ENCODE peak calls at places on chromosomes 5 and 9, in eight cellular contexts. K is nephron progenitor cell; B is neuronal stem cell; C is neural crest cell; W is neural progenitor cell; S is foreskin keratinocyte; G is cardiac fibroblast; J is Jurkat, Clone E6-1. D is an unnamed sample.

GRCh38 chr5:126384985-126385384 is 38.2 kb upstream of the GRAMD2B start:
- DNase-seq in K (no peak), B (no peak), C (no peak), W (no peak), S (no peak), G (peak), J (no peak), D (peak)

GRCh38 chr5:37847978-37848425 is 8.2 kb upstream of the GDNF start:
- DNase-seq in K (no peak), B (no peak), C (no peak), W (no peak), S (peak), G (peak), J (no peak), D (peak)

GRCh38 chr9:94685359-94685758 is 41.1 kb upstream of the AOPEP start:
- DNase-seq in K (no peak), B (no peak), C (no peak), W (no peak), S (no peak), G (no peak), J (no peak), D (no peak)

GRCh38 chr5:66933066-66933465 is 263.5 kb downstream of the CD180 start:
- DNase-seq in K (no peak), B (no peak), C (no peak), W (no peak), S (peak), G (peak), J (no peak), D (peak)

GRCh38 chr5:58459276-58459859 is 518 bp downstream of the PLK2 start:
- DNase-seq in K (no peak), B (no peak), C (no peak), W (peak), S (no peak), G (peak), J (no peak), D (no peak)

GRCh38 chr5:131206772-131207171 is 36.0 kb downstream of the LYRM7 start:
- DNase-seq in K (no peak), B (no peak), C (no peak), W (no peak), S (no peak), G (no peak), J (no peak), D (no peak)

GRCh38 chr5:151555760-151556576 is 35.2 kb downstream of the FAT2 start:
- DNase-seq in K (no peak), B (no peak), C (no peak), W (no peak), S (no peak), G (no peak), J (no peak), D (no peak)

GRCh38 chr5:177232761-177233160 is 70.8 kb downstream of the RAB24 start:
- DNase-seq in K (no peak), B (no peak), C (no peak), W (no peak), S (peak), G (peak), J (no peak), D (no peak)

GRCh38 chr5:42952575-42952974 is 87.5 kb downstream of the ANXA2R start:
- DNase-seq in K (no peak), B (no peak), C (no peak), W (no peak), S (no peak), G (peak), J (no peak), D (no peak)

GRCh38 chr5:170333161-170333909 is 35.8 kb upstream of the LCP2 start:
- DNase-seq in K (no peak), B (peak), C (peak), W (peak), S (no peak), G (no peak), J (peak), D (no peak)

GRCh38 chr9:84315278-84315877 is 25.2 kb downstream of the SLC28A3 start:
- DNase-seq in K (peak), B (peak), C (peak), W (peak), S (no peak), G (peak), J (peak), D (peak)

GRCh38 chr9:123820139-123820538 is 109.8 kb downstream of the DENND1A start:
- DNase-seq in K (no peak), B (no peak), C (no peak), W (no peak), S (no peak), G (no peak), J (no peak), D (no peak)

GRCh38 chr5:98403131-98403530 is 370.3 kb upstream of the RGMB start:
- DNase-seq in K (no peak), B (no peak), C (no peak), W (no peak), S (no peak), G (no peak), J (no peak), D (no peak)

GRCh38 chr9:124652203-124652992 is 118.7 kb downstream of the NR6A1 start:
- DNase-seq in K (no peak), B (no peak), C (no peak), W (no peak), S (peak), G (peak), J (no peak), D (peak)

GRCh38 chr9:14812806-14813205 is 90.3 kb upstream of the CER1 start:
- DNase-seq in K (no peak), B (no peak), C (no peak), W (no peak), S (no peak), G (no peak), J (no peak), D (no peak)

GRCh38 chr5:81016116-81016515 is 56.0 kb downstream of the RASGRF2 start:
- DNase-seq in K (no peak), B (no peak), C (no peak), W (no peak), S (no peak), G (no peak), J (no peak), D (no peak)

GRCh38 chr5:94932259-94932658 is 313.8 kb downstream of the SLF1 start:
- DNase-seq in K (no peak), B (no peak), C (no peak), W (no peak), S (no peak), G (no peak), J (no peak), D (no peak)

GRCh38 chr9:107740088-107740980 is 250.8 kb upstream of the KLF4 start:
- DNase-seq in K (no peak), B (no peak), C (no peak), W (no peak), S (no peak), G (peak), J (no peak), D (no peak)

GRCh38 chr9:133882849-133883248 is 109.3 kb downstream of the VAV2 start:
- DNase-seq in K (no peak), B (no peak), C (no peak), W (no peak), S (no peak), G (no peak), J (no peak), D (no peak)

GRCh38 chr9:124384849-124385248 is 30.4 kb downstream of the PSMB7 start:
- DNase-seq in K (no peak), B (no peak), C (no peak), W (no peak), S (no peak), G (no peak), J (no peak), D (no peak)

GRCh38 chr9:93655621-93656425 is 79.4 kb downstream of the PHF2 start:
- DNase-seq in K (no peak), B (no peak), C (no peak), W (no peak), S (no peak), G (no peak), J (no peak), D (no peak)

GRCh38 chr5:154395407-154396106 is 50.2 kb upstream of the SAP30L start:
- DNase-seq in K (no peak), B (no peak), C (no peak), W (no peak), S (peak), G (peak), J (no peak), D (peak)

GRCh38 chr5:174420651-174421407 is 303.6 kb upstream of the MSX2 start:
- DNase-seq in K (no peak), B (no peak), C (no peak), W (no peak), S (no peak), G (no peak), J (no peak), D (no peak)

GRCh38 chr9:77896269-77897245 is 135.1 kb downstream of the GNAQ start:
- DNase-seq in K (no peak), B (no peak), C (no peak), W (no peak), S (no peak), G (no peak), J (no peak), D (no peak)

GRCh38 chr5:180333661-180334060 is 19.5 kb downstream of the GFPT2 start:
- DNase-seq in K (no peak), B (no peak), C (no peak), W (no peak), S (no peak), G (peak), J (no peak), D (peak)

GRCh38 chr9:128136816-128137793 is 9.6 kb upstream of the PTGES2 start:
- DNase-seq in K (no peak), B (no peak), C (no peak), W (no peak), S (peak), G (peak), J (no peak), D (peak)

GRCh38 chr5:133742370-133743036 is 130.2 kb upstream of the FSTL4 start:
- DNase-seq in K (peak), B (no peak), C (no peak), W (no peak), S (no peak), G (no peak), J (no peak), D (no peak)

D was measured in RWPE1.